ENCODE peak calls at places on chromosomes 6 and 20, in four cellular contexts. T is K562, J is HepG2, I is H1. X is an unnamed sample.

GRCh38 chr20:21325296-21325695 is 22.2 kb downstream of the XRN2 start:
- DNase-seq in T (peak), J (no peak), I (no peak), X (no peak)

GRCh38 chr6:30071081-30071818 is 4.3 kb downstream of the PPP1R11 start:
- DNase-seq in T (no peak), J (no peak), I (no peak), X (no peak)

GRCh38 chr6:12605888-12606345 is 110.7 kb upstream of the PHACTR1 start:
- DNase-seq in T (peak), J (peak), I (no peak), X (peak)

GRCh38 chr20:23569570-23569969 is 1.3 kb upstream of the CST9L start:
- DNase-seq in T (no peak), J (no peak), I (no peak), X (no peak)

GRCh38 chr6:17297261-17298080 is 16.3 kb downstream of the RBM24 start:
- DNase-seq in T (no peak), J (no peak), I (no peak), X (no peak)

GRCh38 chr6:65776332-65776731 is 69.3 kb upstream of the EYS start:
- DNase-seq in T (no peak), J (no peak), I (peak), X (no peak)

GRCh38 chr6:100454571-100455229 is 10.0 kb downstream of the SIM1 start:
- DNase-seq in T (no peak), J (no peak), I (no peak), X (no peak)

GRCh38 chr20:59403261-59403961 is 103.0 kb downstream of the EDN3 start:
- DNase-seq in T (peak), J (no peak), I (peak), X (peak)

GRCh38 chr6:144758602-144759001 is 473.5 kb downstream of the UTRN start:
- DNase-seq in T (no peak), J (no peak), I (no peak), X (peak)

GRCh38 chr20:24612799-24613775 is 143.7 kb downstream of the SYNDIG1 start:
- DNase-seq in T (no peak), J (no peak), I (no peak), X (no peak)

GRCh38 chr6:5205877-5206840 is 54.6 kb downstream of the LYRM4 start:
- DNase-seq in T (peak), J (peak), I (no peak), X (peak)

GRCh38 chr6:133353061-133353460 is 111.9 kb downstream of the EYA4 start:
- DNase-seq in T (no peak), J (no peak), I (no peak), X (no peak)

GRCh38 chr6:132919476-132919875 is 105.1 kb downstream of the RPS12 start:
- DNase-seq in T (no peak), J (no peak), I (no peak), X (no peak)

GRCh38 chr6:112760831-112761230 is 413.7 kb downstream of the RFPL4B start:
- DNase-seq in T (no peak), J (no peak), I (no peak), X (no peak)

GRCh38 chr20:12916699-12917098 is 92.1 kb upstream of the SPTLC3 start:
- DNase-seq in T (no peak), J (peak), I (no peak), X (no peak)

GRCh38 chr6:156731436-156731835 is 45.7 kb upstream of the ARID1B start:
- DNase-seq in T (no peak), J (no peak), I (no peak), X (no peak)

GRCh38 chr6:56739836-56740815 is 97.4 kb upstream of the DST start:
- DNase-seq in T (no peak), J (peak), I (no peak), X (no peak)

GRCh38 chr6:113564401-113565161 is 292.6 kb upstream of the MARCKS start:
- DNase-seq in T (no peak), J (peak), I (peak), X (no peak)

GRCh38 chr20:61929971-61930666 is 135.6 kb downstream of the TAF4 start:
- DNase-seq in T (no peak), J (no peak), I (no peak), X (no peak)

GRCh38 chr6:38499697-38500096 is 140.0 kb downstream of the BTBD9 start:
- DNase-seq in T (no peak), J (no peak), I (no peak), X (no peak)

GRCh38 chr6:113903666-113904330 is 46.7 kb downstream of the MARCKS start:
- DNase-seq in T (no peak), J (peak), I (no peak), X (no peak)

GRCh38 chr6:125658759-125659431 is 90.5 kb upstream of the HEY2 start:
- DNase-seq in T (no peak), J (no peak), I (no peak), X (peak)

GRCh38 chr6:84877515-84878210 is 113.3 kb upstream of the TBX18 start:
- DNase-seq in T (no peak), J (no peak), I (no peak), X (no peak)
- TF ChIP-seq PHF8 in T (no peak), J (no peak), I (no peak), X (no peak)

GRCh38 chr6:225907-226306 is 66.4 kb upstream of the DUSP22 start:
- DNase-seq in T (no peak), J (no peak), I (no peak), X (no peak)
- TF ChIP-seq PHF8 in T (no peak), J (no peak), I (no peak), X (no peak)

GRCh38 chr6:122749451-122750050 is 30.0 kb upstream of the FABP7 start:
- DNase-seq in T (no peak), J (no peak), I (no peak), X (no peak)

GRCh38 chr6:122751291-122751690 is 28.2 kb upstream of the FABP7 start:
- DNase-seq in T (no peak), J (no peak), I (no peak), X (no peak)

GRCh38 chr6:122747573-122747972 is 31.9 kb upstream of the FABP7 start:
- DNase-seq in T (no peak), J (no peak), I (no peak), X (no peak)

GRCh38 chr6:122752493-122752892 is 27.0 kb upstream of the FABP7 start:
- DNase-seq in T (no peak), J (no peak), I (no peak), X (no peak)

GRCh38 chr6:122746708-122747107 is 32.8 kb upstream of the FABP7 start:
- DNase-seq in T (no peak), J (no peak), I (no peak), X (no peak)
- TF ChIP-seq PHF8 in T (no peak), J (no peak), I (no peak), X (no peak)

DNA sequence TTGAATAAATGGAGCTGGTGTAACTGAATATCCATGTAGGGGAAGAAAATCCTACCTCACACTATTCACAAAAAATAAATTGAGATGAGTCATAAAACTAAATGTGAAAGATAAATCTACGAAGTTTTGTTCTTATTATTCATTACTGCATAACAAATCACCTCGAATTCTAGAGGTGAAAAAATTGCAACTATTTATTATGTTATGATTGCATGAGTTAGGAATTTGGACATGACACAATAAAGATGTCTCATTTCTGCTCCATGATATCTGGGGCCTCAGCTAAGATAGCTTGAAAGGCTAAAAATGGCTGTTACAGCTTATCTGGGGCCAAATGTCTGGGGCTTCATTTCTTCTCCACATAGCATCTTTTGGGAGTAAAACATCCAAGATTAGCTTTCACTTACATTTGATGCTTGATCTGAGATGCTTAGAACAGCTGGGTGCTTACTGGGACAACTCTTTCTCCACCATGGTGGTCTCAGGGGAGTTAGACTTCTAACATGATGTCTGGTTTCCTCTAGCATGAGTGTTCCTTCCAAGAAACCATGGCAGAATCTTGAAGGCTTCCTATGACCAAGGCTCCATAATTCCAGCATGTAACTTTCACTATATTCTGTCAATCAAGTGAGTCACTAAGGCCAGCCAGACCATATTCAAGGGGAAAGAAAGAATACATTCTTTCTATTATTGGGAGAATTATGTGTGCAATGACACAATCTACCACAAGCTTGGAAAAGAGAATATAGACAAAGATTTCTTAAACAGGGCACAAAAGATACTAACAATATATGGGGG is 30.1 kb downstream of the OR2B6 start:
- DNase-seq in T (no peak), J (no peak), I (no peak), X (no peak)
- TF ChIP-seq PHF8 in T (no peak), J (no peak), I (no peak), X (no peak)

GRCh38 chr20:54429364-54429763 is 46.0 kb upstream of the DOK5 start:
- DNase-seq in T (no peak), J (no peak), I (no peak), X (no peak)

GRCh38 chr20:54433653-54434052 is 41.7 kb upstream of the DOK5 start:
- DNase-seq in T (no peak), J (no peak), I (no peak), X (no peak)

GRCh38 chr20:54432966-54433365 is 42.4 kb upstream of the DOK5 start:
- DNase-seq in T (no peak), J (no peak), I (no peak), X (no peak)

DNA sequence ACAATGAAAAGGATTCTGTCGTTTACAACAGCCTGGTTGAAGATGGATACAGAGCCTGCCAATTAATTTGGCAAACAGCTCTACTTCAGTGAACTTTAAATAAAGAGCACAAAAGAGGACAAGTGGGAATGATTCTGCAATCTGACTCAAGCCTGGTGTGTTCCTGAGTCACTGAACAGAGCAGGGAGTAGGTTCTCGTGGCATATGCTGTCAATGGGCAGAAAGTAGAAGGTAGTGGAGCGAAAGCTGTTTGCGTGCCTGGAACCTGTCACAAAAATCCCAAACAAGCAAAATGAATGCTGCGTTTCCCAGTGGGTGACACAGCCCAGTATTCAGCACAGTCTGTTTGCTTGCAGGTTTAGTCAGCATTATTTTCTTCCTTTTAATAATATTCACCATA is 43.8 kb upstream of the DOK5 start:
- DNase-seq in T (no peak), J (no peak), I (no peak), X (no peak)
- TF ChIP-seq PHF8 in T (no peak), J (no peak), I (no peak), X (no peak)

X was measured in A549.